ENCODE peak calls at places on chromosomes 13 and 19, in six cellular contexts. U is left ventricle myocardium inferior; I is Peyer's patch; Z is stimulated activated CD4-positive, alpha-beta T cell treated with anti-CD3 and anti-CD28 coated beads, TNF-alpha, amount 100 ng/mL, for 48 hours; A is SW480; K is CD8-positive, alpha-beta memory T cell. M is an unnamed sample.

GRCh38 chr19:5005096-5005495 is 36.2 kb downstream of the KDM4B start:
- DNase-seq in Z (no peak), A (no peak), U (no peak), K (no peak), I (no peak), M (no peak)

GRCh38 chr19:17575871-17576757 is 20.7 kb downstream of the COLGALT1 start:
- DNase-seq in I (no peak), K (no peak), Z (no peak), A (no peak), U (no peak), M (no peak)

GRCh38 chr13:36430247-36431203 is 1.8 kb upstream of the CCNA1 start:
- DNase-seq in A (no peak), Z (no peak), K (no peak), U (peak), I (no peak), M (peak)

GRCh38 chr13:72062566-72062965 is 195.6 kb upstream of the DACH1 start:
- DNase-seq in A (peak), I (no peak), Z (no peak), K (no peak), U (peak), M (peak)

GRCh38 chr13:44120814-44121505 is 241.3 kb downstream of the LACC1 start:
- DNase-seq in U (no peak), K (no peak), Z (no peak), I (no peak), A (no peak), M (no peak)

GRCh38 chr19:49567722-49568454 is 12.5 kb downstream of the NOSIP start:
- DNase-seq in U (no peak), I (peak), K (peak), Z (no peak), A (peak), M (no peak)

GRCh38 chr19:31255174-31255862 is 93.9 kb downstream of the TSHZ3 start:
- DNase-seq in K (no peak), U (no peak), Z (no peak), I (no peak), A (no peak), M (no peak)

GRCh38 chr19:31503211-31503610 is 154.0 kb upstream of the TSHZ3 start:
- DNase-seq in K (no peak), U (no peak), Z (no peak), I (no peak), A (no peak), M (no peak)

GRCh38 chr13:74027161-74027779 is 106.9 kb downstream of the KLF12 start:
- DNase-seq in Z (no peak), U (no peak), I (no peak), A (no peak), K (no peak), M (no peak)

GRCh38 chr19:4829001-4829712 is 2.4 kb downstream of the TICAM1 start:
- DNase-seq in Z (no peak), K (no peak), A (peak), U (no peak), I (peak), M (peak)